ENCODE peak calls at places on chromosomes 3 and 15, in seven cellular contexts. N is ascending aorta, T is lung, V is colonic mucosa, S is heart left ventricle, L is GM12878, D is heart right ventricle. Z is an unnamed sample. For H3K4me1 and H3K36me3, the result is how much of the 10 kb centered on the place peaks cover.

GRCh38 chr15:31403606-31404005 is 77.0 kb downstream of the KLF13 start:
- DNase-seq in N (no peak), T (no peak), V (no peak), S (no peak), L (no peak), D (no peak), Z (no peak)

GRCh38 chr15:31049682-31050606 is 51.6 kb downstream of the TRPM1 start:
- DNase-seq in N (no peak), T (no peak), V (no peak), S (no peak), L (no peak), D (no peak), Z (no peak)

GRCh38 chr3:138328341-138328740 is 1.3 kb downstream of the NME9 start:
- DNase-seq in N (no peak), T (no peak), V (no peak), S (no peak), L (no peak), D (no peak), Z (no peak)

GRCh38 chr3:127097009-127097350 is 96.0 kb upstream of the PRR23E start:
- DNase-seq in N (no peak), T (no peak), V (no peak), S (no peak), L (no peak), D (no peak), Z (no peak)

GRCh38 chr3:42733501-42734262 is 31.1 kb upstream of the HHATL start:
- DNase-seq in N (no peak), T (no peak), V (no peak), S (no peak), L (no peak), D (no peak), Z (peak)

GRCh38 chr15:55799287-55800212 is 56.6 kb upstream of the PRTG start:
- DNase-seq in N (no peak), T (peak), V (peak), S (no peak), L (peak), D (peak), Z (no peak)

GRCh38 chr3:94616833-94617232 is 554.0 kb downstream of the NSUN3 start:
- DNase-seq in N (no peak), T (no peak), V (no peak), S (no peak), L (no peak), D (no peak), Z (no peak)

GRCh38 chr15:77589839-77590238 is 42.9 kb downstream of the LINGO1 start:
- DNase-seq in N (no peak), T (no peak), V (no peak), S (peak), L (no peak), D (no peak), Z (no peak)

GRCh38 chr3:48927928-48928327 is 9.3 kb downstream of the ARIH2 start:
- DNase-seq in N (no peak), T (no peak), V (no peak), S (no peak), L (no peak), D (no peak), Z (no peak)

GRCh38 chr3:185153170-185153733 is 392 bp upstream of the C3orf70 start:
- DNase-seq in N (no peak), T (no peak), V (peak), S (peak), L (no peak), D (no peak), Z (no peak)

GRCh38 chr3:21962456-21962855 is 211.4 kb upstream of the ZNF385D start:
- DNase-seq in N (no peak), T (no peak), V (no peak), S (no peak), L (no peak), D (no peak), Z (no peak)

GRCh38 chr3:14143826-14144225 is 19.0 kb downstream of the TMEM43 start:
- DNase-seq in N (no peak), T (peak), V (no peak), S (no peak), L (no peak), D (peak), Z (peak)

GRCh38 chr3:65484964-65485363 is 553.8 kb downstream of the MAGI1 start:
- DNase-seq in N (no peak), T (no peak), V (no peak), S (no peak), L (no peak), D (no peak), Z (no peak)

GRCh38 chr3:37174532-37175126 is at the start of gene LRRFIP2:
- DNase-seq in N (no peak), T (no peak), V (no peak), S (no peak), L (peak), D (no peak), Z (no peak)

GRCh38 chr3:49013738-49014660 is 4.4 kb downstream of the DALRD3 start:
- DNase-seq in N (no peak), T (no peak), V (peak), S (no peak), L (no peak), D (no peak), Z (no peak)

GRCh38 chr15:99564221-99565030 is 1.4 kb upstream of the MEF2A start:
- DNase-seq in N (no peak), T (no peak), V (peak), S (peak), L (peak), D (peak), Z (peak)

GRCh38 chr3:167241048-167241845 is 138.8 kb downstream of the ZBBX start:
- DNase-seq in N (no peak), T (no peak), V (no peak), S (no peak), L (no peak), D (no peak), Z (no peak)

GRCh38 chr15:63232943-63233342 is 43.5 kb downstream of the RAB8B start:
- DNase-seq in N (no peak), T (no peak), V (no peak), S (no peak), L (no peak), D (no peak), Z (no peak)

GRCh38 chr3:4753073-4753691 is 226.1 kb upstream of the BHLHE40 start:
- DNase-seq in N (no peak), T (no peak), V (no peak), S (no peak), L (no peak), D (no peak), Z (no peak)

GRCh38 chr3:140050977-140051957 is 116.3 kb downstream of the CLSTN2 start:
- DNase-seq in N (no peak), T (no peak), V (no peak), S (peak), L (no peak), D (peak), Z (no peak)

GRCh38 chr3:156668073-156668763 is 6.2 kb upstream of the TIPARP start:
- DNase-seq in N (no peak), T (peak), V (peak), S (no peak), L (no peak), D (no peak), Z (no peak)

GRCh38 chr3:190040145-190040544 is 80.6 kb downstream of the P3H2 start:
- DNase-seq in N (no peak), T (no peak), V (no peak), S (no peak), L (no peak), D (no peak), Z (no peak)

GRCh38 chr3:190044142-190044541 is 76.6 kb downstream of the P3H2 start:
- DNase-seq in N (no peak), T (no peak), V (no peak), S (no peak), L (no peak), D (no peak), Z (no peak)

GRCh38 chr3:190044974-190045373 is 75.7 kb downstream of the P3H2 start:
- DNase-seq in N (no peak), T (no peak), V (no peak), S (no peak), L (no peak), D (no peak), Z (no peak)

GRCh38 chr3:190038050-190038631 is 82.6 kb downstream of the P3H2 start:
- DNase-seq in N (no peak), T (peak), V (peak), S (peak), L (no peak), D (peak), Z (no peak)

DNA sequence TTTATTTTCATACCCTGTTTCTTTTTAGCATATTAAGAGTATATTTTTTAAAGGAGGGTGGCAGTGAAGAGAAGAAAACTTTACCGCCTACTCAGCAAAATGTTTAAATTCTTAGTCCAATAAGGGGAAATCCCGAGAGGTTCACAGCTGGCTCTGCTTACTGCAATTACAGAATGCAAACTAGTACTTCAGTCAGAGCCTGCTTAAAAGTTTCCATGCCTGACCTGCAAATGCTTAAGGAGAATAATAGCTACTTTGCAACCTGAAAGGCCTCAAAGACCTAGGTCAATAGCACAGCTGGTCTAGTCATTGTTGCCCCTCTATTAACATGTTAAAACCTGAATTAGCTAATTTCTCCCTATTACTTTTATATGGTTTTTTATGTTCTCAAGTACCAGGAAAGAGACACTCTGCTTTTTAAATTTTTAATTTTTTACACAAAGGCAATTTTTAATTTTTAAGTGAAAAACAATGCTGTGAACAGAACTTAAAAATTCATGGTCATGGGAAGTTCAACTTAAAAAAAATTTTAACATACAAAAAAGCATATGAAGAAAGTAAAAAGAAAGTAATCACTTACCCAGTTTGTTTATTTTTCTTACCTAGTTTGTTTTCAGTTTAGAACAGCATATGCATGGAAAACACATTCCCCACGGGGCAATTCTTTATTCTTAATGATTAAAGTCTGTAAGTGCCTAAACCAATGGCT is 79.2 kb downstream of the P3H2 start:
- DNase-seq in N (no peak), T (no peak), V (no peak), S (no peak), L (peak), D (no peak), Z (no peak)
- H3K4me1 ChIP-seq in N (under half), T (under half), V (under half), S (under half), L (under half), D (under half), Z (under half)

GRCh38 chr3:136612512-136612911 is 139.7 kb downstream of the STAG1 start:
- DNase-seq in N (no peak), T (no peak), V (no peak), S (no peak), L (no peak), D (no peak), Z (no peak)
- H3K36me3 ChIP-seq in N (under half), T (under half), V (under half), S (under half), L (under half), D (under half), Z (under half)

GRCh38 chr15:85530079-85530478 is 149.7 kb downstream of the AKAP13 start:
- DNase-seq in N (no peak), T (no peak), V (no peak), S (no peak), L (no peak), D (no peak), Z (no peak)

GRCh38 chr15:85533949-85534543 is 153.6 kb downstream of the AKAP13 start:
- DNase-seq in N (no peak), T (no peak), V (no peak), S (no peak), L (no peak), D (no peak), Z (no peak)

GRCh38 chr15:85527907-85528306 is 147.5 kb downstream of the AKAP13 start:
- DNase-seq in N (no peak), T (no peak), V (no peak), S (peak), L (no peak), D (peak), Z (no peak)

GRCh38 chr15:85531083-85531482 is 150.7 kb downstream of the AKAP13 start:
- DNase-seq in N (no peak), T (no peak), V (no peak), S (no peak), L (no peak), D (no peak), Z (no peak)

DNA sequence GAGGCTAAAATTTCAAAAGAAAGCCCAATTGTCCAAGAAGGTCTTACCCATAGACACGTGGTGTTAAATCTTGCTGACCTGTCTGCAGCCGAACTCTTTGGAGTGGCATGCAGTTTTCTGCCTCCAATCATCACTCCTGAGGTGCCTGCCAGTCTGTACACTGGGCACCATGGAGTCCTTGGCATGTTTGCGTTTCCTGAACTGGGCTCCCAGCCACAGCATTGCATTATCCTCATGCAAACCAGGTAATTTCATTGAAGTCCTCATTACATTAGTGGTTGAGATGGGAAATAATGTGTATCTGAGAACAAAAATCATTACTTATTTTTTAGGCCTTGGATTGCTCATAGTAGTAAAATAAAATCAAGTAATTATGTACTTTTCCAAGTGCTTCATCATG is 152.3 kb downstream of the AKAP13 start:
- DNase-seq in N (no peak), T (peak), V (no peak), S (no peak), L (no peak), D (peak), Z (no peak)
- H3K4me1 ChIP-seq in N (under half), T (under half), V (under half), S (half or more), L (under half), D (half or more), Z (under half)

DNA sequence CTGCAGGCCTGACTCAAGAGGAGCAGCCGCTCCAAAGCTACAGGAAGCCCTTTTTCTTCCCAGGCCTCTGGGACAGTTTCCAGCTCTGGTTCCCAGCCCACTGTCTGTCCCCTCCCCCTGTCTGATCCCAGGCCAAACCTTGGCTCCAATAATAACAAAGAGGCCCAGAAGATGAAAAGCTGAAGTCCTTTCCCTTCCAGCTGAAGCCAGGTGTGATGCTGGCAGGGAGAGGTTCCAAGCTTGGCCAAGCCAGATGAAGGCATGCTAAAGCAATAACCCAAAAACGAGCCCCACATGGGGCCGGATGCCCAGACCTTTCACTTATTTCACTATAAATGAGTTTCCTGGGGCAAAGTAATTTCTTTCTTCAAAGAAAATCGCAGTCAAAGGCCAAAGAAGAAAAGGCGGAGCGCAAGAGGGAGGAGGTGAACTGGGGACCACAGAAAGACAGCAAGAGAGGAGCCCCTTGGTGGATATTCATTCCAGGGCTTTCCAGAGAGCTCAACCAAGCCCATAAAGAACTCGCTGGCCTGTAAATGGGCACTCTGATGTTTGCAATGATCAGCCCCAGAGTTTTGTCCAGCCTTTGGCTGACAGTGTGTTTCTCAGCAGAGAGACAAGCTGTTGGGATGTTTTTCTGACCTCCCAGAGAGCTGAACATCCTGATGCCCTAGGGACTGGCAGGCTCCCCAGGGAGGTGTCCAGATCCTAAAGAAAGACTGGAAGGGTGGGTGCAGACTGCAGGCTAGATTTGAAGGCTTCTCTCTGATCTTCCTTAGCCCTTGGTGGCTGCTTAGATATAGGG is 157.6 kb downstream of the UACA start:
- DNase-seq in N (no peak), T (peak), V (peak), S (peak), L (no peak), D (peak), Z (peak)
- H3K36me3 ChIP-seq in N (under half), T (under half), V (under half), S (under half), L (under half), D (under half), Z (under half)

DNA sequence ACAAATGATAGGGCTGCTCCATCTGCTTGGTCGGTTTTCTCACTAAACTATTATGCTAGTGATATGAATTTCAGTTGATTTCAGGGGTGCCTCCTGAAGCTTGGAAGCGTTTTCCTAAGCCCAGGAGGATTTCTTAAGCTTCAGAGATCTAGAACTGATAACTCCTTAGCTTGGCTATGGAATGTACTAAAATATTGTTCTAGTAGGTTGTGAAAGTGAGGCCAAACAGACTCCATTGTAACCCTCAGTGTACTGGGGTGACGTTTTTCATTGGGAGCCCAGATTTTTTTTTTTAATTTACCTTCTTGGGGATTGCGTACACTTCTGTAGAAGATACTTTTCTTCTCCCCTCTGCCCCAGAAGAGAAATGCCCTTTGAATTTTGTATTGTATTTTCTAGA is 17.0 kb upstream of the ST3GAL6 start:
- DNase-seq in N (no peak), T (no peak), V (no peak), S (no peak), L (no peak), D (no peak), Z (no peak)
- H3K4me1 ChIP-seq in N (under half), T (under half), V (under half), S (under half), L (under half), D (under half), Z (under half)

DNA sequence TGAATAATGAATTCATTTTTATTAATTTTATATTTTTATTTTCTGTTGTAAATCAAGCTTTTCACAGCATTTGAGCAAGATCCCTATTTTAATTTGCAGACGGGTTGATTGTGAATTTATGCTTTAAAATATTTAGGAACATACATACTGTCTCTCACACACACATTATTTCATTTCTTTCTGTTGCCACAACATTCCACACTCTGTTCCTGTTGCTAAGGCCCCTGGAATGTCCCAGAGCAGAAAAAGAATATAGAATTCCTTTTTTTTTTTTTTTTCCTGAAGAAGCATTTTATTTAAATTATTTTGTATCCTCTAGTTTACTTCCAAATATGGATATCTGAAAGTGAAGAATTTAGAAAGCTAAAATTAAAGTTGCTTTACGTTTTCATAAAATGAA is 36.8 kb upstream of the SCAANT1 start:
- DNase-seq in N (no peak), T (no peak), V (no peak), S (no peak), L (no peak), D (no peak), Z (no peak)
- H3K36me3 ChIP-seq in N (under half), T (under half), V (under half), S (under half), L (under half), D (under half), Z (under half)

GRCh38 chr15:92116320-92116719 is 262.8 kb downstream of the SLCO3A1 start:
- DNase-seq in N (no peak), T (no peak), V (no peak), S (no peak), L (no peak), D (no peak), Z (no peak)

GRCh38 chr15:92120082-92120481 is 266.6 kb downstream of the SLCO3A1 start:
- DNase-seq in N (no peak), T (no peak), V (no peak), S (no peak), L (no peak), D (no peak), Z (no peak)

GRCh38 chr15:92118936-92119325 is 265.4 kb downstream of the SLCO3A1 start:
- DNase-seq in N (no peak), T (no peak), V (no peak), S (no peak), L (no peak), D (no peak), Z (no peak)

GRCh38 chr15:92117301-92117731 is 263.8 kb downstream of the SLCO3A1 start:
- DNase-seq in N (no peak), T (no peak), V (no peak), S (no peak), L (no peak), D (peak), Z (no peak)

GRCh38 chr15:92118162-92118935 is 264.8 kb downstream of the SLCO3A1 start:
- DNase-seq in N (no peak), T (no peak), V (no peak), S (no peak), L (no peak), D (no peak), Z (no peak)
- H3K4me1 ChIP-seq in N (under half), T (under half), V (under half), S (half or more), L (under half), D (under half), Z (under half)

DNA sequence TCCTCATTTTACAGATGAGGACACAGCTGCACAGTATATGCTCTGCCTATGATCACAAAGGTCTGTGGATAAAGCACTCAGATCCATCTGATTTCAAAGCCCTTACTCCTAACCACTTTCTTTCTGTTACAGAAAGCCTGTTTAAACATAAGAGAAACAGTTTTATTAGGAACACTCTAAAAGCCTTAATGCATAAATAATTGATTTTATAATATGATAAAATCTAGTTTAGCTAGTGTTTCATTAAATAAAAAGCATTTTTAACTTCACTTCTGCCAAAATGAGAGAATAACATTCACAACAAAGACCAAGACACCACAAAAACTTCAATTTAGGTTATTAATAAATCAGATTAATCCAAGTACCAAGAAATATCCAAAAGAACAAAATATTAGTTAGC is 21.4 kb downstream of the SNX4 start:
- DNase-seq in N (no peak), T (no peak), V (no peak), S (no peak), L (no peak), D (no peak), Z (no peak)
- H3K36me3 ChIP-seq in N (under half), T (under half), V (under half), S (half or more), L (under half), D (half or more), Z (under half)

GRCh38 chr3:9777695-9778023 is 7.9 kb upstream of the CAMK1 start:
- DNase-seq in N (no peak), T (no peak), V (no peak), S (no peak), L (no peak), D (no peak), Z (no peak)
- H3K4me1 ChIP-seq in N (under half), T (under half), V (under half), S (under half), L (under half), D (under half), Z (under half)

Z was measured in right atrium auricular region.